ENCODE peak calls at places on chromosomes 16 and 17, in five cellular contexts. R is AG04449, T is HFFc6, O is heart right ventricle, D is lower lobe of right lung. H is an unnamed sample.

GRCh38 chr17:77862890-77863813 is 95.4 kb upstream of the TNRC6C start:
- DNase-seq in D (no peak), R (no peak), O (no peak), T (no peak), H (peak)

GRCh38 chr17:76658387-76658705 is 14.8 kb upstream of the ST6GALNAC1 start:
- DNase-seq in T (no peak), O (no peak), R (no peak), D (no peak), H (no peak)

GRCh38 chr16:12236491-12237030 is 260.0 kb downstream of the SNX29 start:
- DNase-seq in T (no peak), O (no peak), D (no peak), R (no peak), H (no peak)

GRCh38 chr17:10210151-10210574 is 11.8 kb upstream of the GAS7 start:
- DNase-seq in R (peak), O (no peak), T (peak), D (no peak), H (no peak)

GRCh38 chr16:51155199-51155607 is 4.1 kb upstream of the SALL1 start:
- DNase-seq in R (no peak), T (no peak), D (no peak), O (no peak), H (no peak)

GRCh38 chr17:78892062-78892456 is 10.9 kb downstream of the CEP295NL start:
- DNase-seq in R (no peak), O (no peak), T (no peak), D (no peak), H (no peak)

GRCh38 chr16:22252317-22252716 is 44.9 kb upstream of the POLR3E start:
- DNase-seq in O (no peak), D (no peak), T (no peak), R (no peak), H (no peak)

GRCh38 chr16:51834131-51834530 is 683.1 kb upstream of the SALL1 start:
- DNase-seq in O (peak), R (no peak), D (no peak), T (peak), H (no peak)

GRCh38 chr17:64599187-64599676 is 62.9 kb downstream of the SMURF2 start:
- DNase-seq in T (no peak), R (no peak), D (peak), O (no peak), H (no peak)

GRCh38 chr17:42653179-42654124 is 5.6 kb upstream of the TUBG2 start:
- DNase-seq in O (peak), R (no peak), D (no peak), T (peak), H (no peak)

GRCh38 chr16:58269526-58269925 is 25.3 kb downstream of the PRSS54 start:
- DNase-seq in O (no peak), D (no peak), T (no peak), R (no peak), H (no peak)

GRCh38 chr17:68594552-68594951 is 6.6 kb downstream of the FAM20A start:
- DNase-seq in O (no peak), T (no peak), R (no peak), D (no peak), H (no peak)

GRCh38 chr17:21289902-21290571 is 5.5 kb downstream of the MAP2K3 start:
- DNase-seq in O (peak), D (no peak), R (no peak), T (no peak), H (no peak)

GRCh38 chr17:8965394-8966168 is at the start of gene PIK3R5:
- DNase-seq in O (peak), D (peak), T (no peak), R (no peak), H (no peak)

GRCh38 chr16:5903153-5903552 is 805.6 kb upstream of the EEF2KMT start:
- DNase-seq in T (no peak), O (no peak), R (no peak), D (no peak), H (no peak)

GRCh38 chr17:8732406-8733065 is 12.1 kb downstream of the CCDC42 start:
- DNase-seq in D (no peak), R (no peak), T (no peak), O (no peak), H (no peak)

GRCh38 chr17:48795444-48796162 is 21.4 kb downstream of the TTLL6 start:
- DNase-seq in T (peak), D (no peak), R (peak), O (no peak), H (no peak)

GRCh38 chr16:69150146-69150865 is 17.9 kb downstream of the UTP4 start:
- DNase-seq in T (peak), R (no peak), O (peak), D (no peak), H (no peak)

GRCh38 chr16:47731252-47731651 is 270.1 kb downstream of the PHKB start:
- DNase-seq in R (peak), O (no peak), D (no peak), T (peak), H (no peak)

GRCh38 chr17:37691807-37692206 is 48.6 kb upstream of the DDX52 start:
- DNase-seq in T (no peak), O (no peak), R (no peak), D (no peak), H (no peak)

GRCh38 chr16:19001788-19002187 is 18.1 kb downstream of the TMC7 start:
- DNase-seq in T (peak), R (peak), D (no peak), O (no peak), H (no peak)

GRCh38 chr17:19590912-19591551 is 57.4 kb downstream of the SLC47A1 start:
- DNase-seq in D (no peak), R (no peak), T (no peak), O (no peak), H (no peak)

GRCh38 chr16:4207683-4208528 is 34.0 kb downstream of the SRL start:
- DNase-seq in R (no peak), O (no peak), T (no peak), D (no peak), H (no peak)

GRCh38 chr17:51645056-51645455 is 384.7 kb downstream of the UTP18 start:
- DNase-seq in D (no peak), R (no peak), O (no peak), T (no peak), H (no peak)

GRCh38 chr17:41367426-41368075 is 2.1 kb downstream of the KRT33B start:
- DNase-seq in O (no peak), R (no peak), D (no peak), T (peak), H (no peak)

GRCh38 chr17:49873926-49874325 is 26.1 kb upstream of the TAC4 start:
- DNase-seq in T (no peak), O (no peak), D (no peak), R (no peak), H (no peak)

GRCh38 chr17:60524463-60525346 is 1.3 kb downstream of the APPBP2 start:
- DNase-seq in R (no peak), T (no peak), O (no peak), D (no peak), H (no peak)

GRCh38 chr16:64428463-64428862 is 693.4 kb downstream of the CDH11 start:
- DNase-seq in D (no peak), T (peak), O (no peak), R (no peak), H (no peak)

GRCh38 chr17:42361781-42362186 is 26.5 kb downstream of the STAT3 start:
- DNase-seq in O (no peak), R (no peak), T (no peak), D (no peak), H (no peak)

GRCh38 chr17:1170739-1171138 is 9.0 kb downstream of the ABR start:
- DNase-seq in T (no peak), D (no peak), O (no peak), R (no peak), H (no peak)
- TF ChIP-seq CTCF in T (no peak), D (no peak), O (no peak), R (no peak), H (peak)

DNA sequence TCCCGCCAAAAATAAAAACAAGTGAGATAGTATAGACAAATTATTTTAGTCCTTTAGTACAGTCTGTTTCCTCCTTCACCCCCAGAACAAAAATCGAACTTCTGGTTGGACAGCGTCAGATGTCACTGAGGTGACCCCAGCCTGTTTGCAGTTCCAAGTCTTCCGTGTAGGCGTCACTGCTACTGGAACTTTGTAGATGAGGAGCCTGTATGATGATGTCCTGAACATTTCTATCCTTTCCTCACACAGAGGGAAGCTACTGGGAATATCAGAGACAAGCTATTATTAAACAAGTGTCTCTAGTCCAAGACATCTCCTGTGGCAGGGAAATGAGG is 924 bp upstream of the VEZF1 start:
- DNase-seq in R (no peak), T (peak), D (no peak), O (peak), H (no peak)
- TF ChIP-seq CTCF in R (no peak), T (peak), D (no peak), O (peak), H (peak)

DNA sequence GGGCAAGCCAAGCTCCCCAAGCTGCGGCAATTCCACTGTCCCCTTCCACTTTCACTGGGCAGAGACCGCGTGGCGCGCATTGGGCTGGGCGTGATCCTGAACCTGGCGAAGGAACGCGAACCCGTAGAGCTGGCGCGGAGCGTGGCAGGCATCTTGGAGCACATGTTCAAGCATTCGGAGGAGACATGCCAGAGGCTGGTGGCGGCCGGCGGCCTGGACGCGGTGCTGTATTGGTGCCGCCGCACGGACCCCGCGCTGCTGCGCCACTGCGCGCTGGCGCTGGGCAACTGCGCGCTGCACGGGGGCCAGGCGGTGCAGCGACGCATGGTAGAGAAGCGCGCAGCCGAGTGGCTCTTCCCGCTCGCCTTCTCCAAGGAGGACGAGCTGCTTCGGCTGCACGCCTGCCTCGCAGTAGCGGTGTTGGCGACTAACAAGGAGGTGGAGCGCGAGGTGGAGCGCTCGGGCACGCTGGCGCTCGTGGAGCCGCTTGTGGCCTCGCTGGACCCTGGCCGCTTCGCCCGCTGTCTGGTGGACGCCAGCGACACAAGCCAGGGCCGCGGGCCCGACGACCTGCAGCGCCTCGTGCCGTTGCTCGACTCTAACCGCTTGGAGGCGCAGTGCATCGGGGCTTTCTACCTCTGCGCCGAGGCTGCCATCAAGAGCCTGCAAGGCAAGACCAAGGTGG is 9.8 kb downstream of the SARM1 start:
- DNase-seq in D (peak), R (no peak), T (no peak), O (no peak), H (peak)
- TF ChIP-seq CTCF in D (peak), R (peak), T (no peak), O (peak), H (no peak)

DNA sequence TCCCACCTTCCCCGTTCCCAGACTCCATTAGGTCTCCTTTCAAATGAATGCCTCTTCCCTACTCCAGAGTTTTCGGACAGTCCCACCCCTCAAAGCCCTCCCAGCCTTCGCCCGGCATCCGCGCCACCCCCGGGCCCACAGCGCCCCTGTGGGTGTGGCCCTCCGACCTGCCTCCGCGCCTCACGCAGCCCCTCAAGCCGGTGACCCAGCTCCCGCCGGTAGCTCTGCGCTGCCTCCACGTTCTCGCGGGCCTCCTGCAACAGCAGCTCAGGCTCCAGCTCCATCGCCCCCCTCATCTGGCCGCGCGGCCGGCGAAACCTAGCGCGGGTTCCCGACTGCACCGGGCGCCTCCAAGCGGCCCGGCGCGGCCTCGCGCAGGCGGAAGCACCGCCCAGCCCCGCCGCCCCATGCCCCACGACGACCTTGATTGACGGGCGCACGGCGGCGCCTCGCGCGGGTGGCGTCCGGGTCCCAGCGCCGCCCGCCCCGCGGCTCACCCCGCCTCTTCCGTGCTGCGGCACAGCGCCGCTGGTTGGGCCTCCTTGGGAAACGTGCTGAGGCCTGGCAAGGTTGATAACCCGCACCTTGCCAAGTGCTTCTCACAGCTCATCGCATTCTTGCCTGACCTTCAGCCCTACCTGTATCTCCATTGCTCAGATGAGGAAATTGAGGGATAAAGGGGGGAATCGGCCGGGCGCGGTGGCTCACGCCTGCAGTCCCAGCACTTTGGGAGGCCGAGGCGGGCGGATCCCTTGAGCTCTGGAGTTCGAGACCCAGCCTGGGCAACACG is at the start of gene CRLF3:
- DNase-seq in O (peak), R (peak), T (peak), D (peak), H (peak)
- TF ChIP-seq CTCF in O (peak), R (peak), T (peak), D (peak), H (peak)

GRCh38 chr16:70715113-70715711 is 29.4 kb upstream of the MTSS2 start:
- DNase-seq in T (peak), D (peak), R (peak), O (peak), H (peak)
- TF ChIP-seq CTCF in T (peak), D (no peak), R (no peak), O (no peak), H (peak)

GRCh38 chr16:66515543-66516171 is 34.3 kb downstream of the TK2 start:
- DNase-seq in D (no peak), T (peak), O (no peak), R (no peak), H (no peak)
- TF ChIP-seq CTCF in D (peak), T (peak), O (peak), R (peak), H (peak)

GRCh38 chr17:38727661-38728220 is 2.4 kb upstream of the CISD3 start:
- DNase-seq in R (no peak), O (no peak), D (no peak), T (no peak), H (no peak)

GRCh38 chr17:38725066-38725465 is 5.1 kb upstream of the CISD3 start:
- DNase-seq in D (no peak), R (no peak), T (no peak), O (no peak), H (no peak)

GRCh38 chr17:38720941-38721340 is 9.2 kb upstream of the CISD3 start:
- DNase-seq in R (no peak), T (no peak), O (no peak), D (no peak), H (no peak)

GRCh38 chr17:38721802-38722201 is 8.3 kb upstream of the CISD3 start:
- DNase-seq in O (no peak), T (no peak), D (no peak), R (no peak), H (no peak)

GRCh38 chr17:38724337-38724988 is 5.7 kb upstream of the CISD3 start:
- DNase-seq in R (no peak), O (no peak), D (no peak), T (no peak), H (no peak)
- TF ChIP-seq CTCF in R (no peak), O (no peak), D (no peak), T (no peak), H (no peak)